ENCODE peak calls at places on chromosome 20, in five cellular contexts. I is WTC11, V is germinal center, T is left ventricle myocardium inferior, F is ACHN. O is an unnamed sample.

GRCh38 chr20:3808544-3808943 is 11.8 kb upstream of the AP5S1 start:
- DNase-seq in I (no peak), V (no peak), T (no peak), F (no peak), O (no peak)

GRCh38 chr20:52105573-52106422 is 85.8 kb downstream of the ZFP64 start:
- DNase-seq in I (peak), V (no peak), T (no peak), F (peak), O (peak)

GRCh38 chr20:2771631-2772080 is 28.8 kb downstream of the CPXM1 start:
- DNase-seq in I (no peak), V (no peak), T (no peak), F (no peak), O (no peak)

GRCh38 chr20:17327185-17327780 is 100.4 kb downstream of the PCSK2 start:
- DNase-seq in I (peak), V (no peak), T (no peak), F (no peak), O (no peak)

GRCh38 chr20:53917145-53918009 is 153.0 kb downstream of the BCAS1 start:
- DNase-seq in I (no peak), V (no peak), T (peak), F (no peak), O (no peak)

GRCh38 chr20:539848-540247 is 3.7 kb downstream of the CSNK2A1 start:
- DNase-seq in I (no peak), V (no peak), T (no peak), F (peak), O (no peak)

GRCh38 chr20:3765171-3765887 is 2.2 kb downstream of the ADISSP start:
- DNase-seq in I (no peak), V (no peak), T (peak), F (no peak), O (no peak)

GRCh38 chr20:44422083-44422482 is 53.6 kb upstream of the TTPAL start:
- DNase-seq in I (no peak), V (no peak), T (no peak), F (no peak), O (no peak)

GRCh38 chr20:41003143-41003932 is 25.3 kb upstream of the TOP1 start:
- DNase-seq in I (no peak), V (no peak), T (peak), F (peak), O (peak)

GRCh38 chr20:608970-609369 is 1.1 kb downstream of the TCF15 start:
- DNase-seq in I (no peak), V (no peak), T (no peak), F (no peak), O (no peak)

GRCh38 chr20:34058831-34059230 is 53.2 kb downstream of the EIF2S2 start:
- DNase-seq in I (no peak), V (peak), T (no peak), F (no peak), O (no peak)

GRCh38 chr20:13288357-13288756 is 67.3 kb downstream of the ISM1 start:
- DNase-seq in I (no peak), V (no peak), T (no peak), F (no peak), O (no peak)

GRCh38 chr20:57439432-57439831 is 48.2 kb downstream of the RBM38 start:
- DNase-seq in I (no peak), V (no peak), T (peak), F (peak), O (no peak)

GRCh38 chr20:44733341-44734069 is 12.2 kb upstream of the KCNK15 start:
- DNase-seq in I (peak), V (peak), T (peak), F (peak), O (peak)

GRCh38 chr20:38357653-38358207 is 11.4 kb downstream of the LBP start:
- DNase-seq in I (no peak), V (no peak), T (no peak), F (peak), O (peak)

GRCh38 chr20:33210371-33210770 is 6.8 kb upstream of the BPIFA3 start:
- DNase-seq in I (no peak), V (no peak), T (no peak), F (no peak), O (no peak)

GRCh38 chr20:38932457-38933120 is 6.4 kb downstream of the FAM83D start:
- DNase-seq in I (no peak), V (no peak), T (no peak), F (no peak), O (no peak)

GRCh38 chr20:51156041-51156795 is 133.3 kb upstream of the KCNG1 start:
- DNase-seq in I (no peak), V (no peak), T (no peak), F (no peak), O (no peak)

GRCh38 chr20:62367136-62367482 is at the start of gene LAMA5:
- DNase-seq in I (peak), V (peak), T (peak), F (peak), O (no peak)

GRCh38 chr20:10603378-10603777 is 70.4 kb downstream of the JAG1 start:
- DNase-seq in I (no peak), V (no peak), T (no peak), F (no peak), O (no peak)

GRCh38 chr20:61949714-61950630 is 115.7 kb downstream of the TAF4 start:
- DNase-seq in I (no peak), V (no peak), T (peak), F (no peak), O (no peak)

GRCh38 chr20:32536861-32537656 is 48.1 kb downstream of the NOL4L start:
- DNase-seq in I (peak), V (peak), T (no peak), F (no peak), O (peak)

GRCh38 chr20:14992961-14993360 is 655.5 kb upstream of the FLRT3 start:
- DNase-seq in I (no peak), V (no peak), T (no peak), F (no peak), O (no peak)

O was measured in stimulated activated naive CD8-positive, alpha-beta T cell treated with anti-CD3 and anti-CD28 coated beads, Interleukin-15, amount 100 ng/mL, for 72 hours.